ENCODE peak calls at places on chromosomes 16 and 17, in nine cellular contexts. One of them, this sample, is unnamed.

GRCh38 chr17:31466096-31466495 is 74.6 kb downstream of the RAB11FIP4 start:
- DNase-seq in stimulated activated CD8-positive, alpha-beta memory T cell treated with anti-CD3 and anti-CD28 coated beads, Interleukin-4, amount 100 ng/mL, for 24 hours: no peak
- DNase-seq in smooth muscle cell of the brain vasculature: no peak
- DNase-seq in CD4-positive, CD25-positive, alpha-beta regulatory T cell: no peak
- DNase-seq in heart right ventricle: no peak
- DNase-seq in mesendoderm: peak
- DNase-seq in GM04504: no peak
- DNase-seq in activated naive CD4-positive, alpha-beta T cell treated with anti-CD3 and anti-CD28 coated beads for 36 hours: no peak
- DNase-seq in epithelial cell of esophagus: no peak
- DNase-seq in this sample: no peak

GRCh38 chr16:69494993-69495392 is 70.6 kb downstream of the CYB5B start:
- DNase-seq in stimulated activated CD8-positive, alpha-beta memory T cell treated with anti-CD3 and anti-CD28 coated beads, Interleukin-4, amount 100 ng/mL, for 24 hours: no peak
- DNase-seq in smooth muscle cell of the brain vasculature: no peak
- DNase-seq in CD4-positive, CD25-positive, alpha-beta regulatory T cell: no peak
- DNase-seq in heart right ventricle: no peak
- DNase-seq in mesendoderm: peak
- DNase-seq in GM04504: no peak
- DNase-seq in activated naive CD4-positive, alpha-beta T cell treated with anti-CD3 and anti-CD28 coated beads for 36 hours: peak
- DNase-seq in epithelial cell of esophagus: peak
- DNase-seq in this sample: no peak

GRCh38 chr17:82164853-82165252 is 47.8 kb downstream of the CCDC57 start:
- DNase-seq in stimulated activated CD8-positive, alpha-beta memory T cell treated with anti-CD3 and anti-CD28 coated beads, Interleukin-4, amount 100 ng/mL, for 24 hours: no peak
- DNase-seq in smooth muscle cell of the brain vasculature: no peak
- DNase-seq in CD4-positive, CD25-positive, alpha-beta regulatory T cell: no peak
- DNase-seq in heart right ventricle: no peak
- DNase-seq in mesendoderm: no peak
- DNase-seq in GM04504: no peak
- DNase-seq in activated naive CD4-positive, alpha-beta T cell treated with anti-CD3 and anti-CD28 coated beads for 36 hours: no peak
- DNase-seq in epithelial cell of esophagus: no peak
- DNase-seq in this sample: no peak

GRCh38 chr17:2549392-2550211 is 37.9 kb upstream of the METTL16 start:
- DNase-seq in stimulated activated CD8-positive, alpha-beta memory T cell treated with anti-CD3 and anti-CD28 coated beads, Interleukin-4, amount 100 ng/mL, for 24 hours: no peak
- DNase-seq in smooth muscle cell of the brain vasculature: no peak
- DNase-seq in CD4-positive, CD25-positive, alpha-beta regulatory T cell: no peak
- DNase-seq in heart right ventricle: no peak
- DNase-seq in mesendoderm: peak
- DNase-seq in GM04504: no peak
- DNase-seq in activated naive CD4-positive, alpha-beta T cell treated with anti-CD3 and anti-CD28 coated beads for 36 hours: no peak
- DNase-seq in epithelial cell of esophagus: peak
- DNase-seq in this sample: no peak

GRCh38 chr17:80586464-80587228 is 42.0 kb downstream of the RPTOR start:
- DNase-seq in stimulated activated CD8-positive, alpha-beta memory T cell treated with anti-CD3 and anti-CD28 coated beads, Interleukin-4, amount 100 ng/mL, for 24 hours: no peak
- DNase-seq in smooth muscle cell of the brain vasculature: peak
- DNase-seq in CD4-positive, CD25-positive, alpha-beta regulatory T cell: no peak
- DNase-seq in heart right ventricle: no peak
- DNase-seq in mesendoderm: no peak
- DNase-seq in GM04504: no peak
- DNase-seq in activated naive CD4-positive, alpha-beta T cell treated with anti-CD3 and anti-CD28 coated beads for 36 hours: no peak
- DNase-seq in epithelial cell of esophagus: no peak
- DNase-seq in this sample: no peak

GRCh38 chr17:75084039-75084660 is 3.6 kb upstream of the SLC16A5 start:
- DNase-seq in stimulated activated CD8-positive, alpha-beta memory T cell treated with anti-CD3 and anti-CD28 coated beads, Interleukin-4, amount 100 ng/mL, for 24 hours: no peak
- DNase-seq in smooth muscle cell of the brain vasculature: peak
- DNase-seq in CD4-positive, CD25-positive, alpha-beta regulatory T cell: no peak
- DNase-seq in heart right ventricle: no peak
- DNase-seq in mesendoderm: peak
- DNase-seq in GM04504: no peak
- DNase-seq in activated naive CD4-positive, alpha-beta T cell treated with anti-CD3 and anti-CD28 coated beads for 36 hours: peak
- DNase-seq in epithelial cell of esophagus: no peak
- DNase-seq in this sample: no peak

GRCh38 chr17:33137411-33137810 is 145.8 kb downstream of the SPACA3 start:
- DNase-seq in stimulated activated CD8-positive, alpha-beta memory T cell treated with anti-CD3 and anti-CD28 coated beads, Interleukin-4, amount 100 ng/mL, for 24 hours: no peak
- DNase-seq in smooth muscle cell of the brain vasculature: no peak
- DNase-seq in CD4-positive, CD25-positive, alpha-beta regulatory T cell: no peak
- DNase-seq in heart right ventricle: no peak
- DNase-seq in mesendoderm: no peak
- DNase-seq in GM04504: no peak
- DNase-seq in activated naive CD4-positive, alpha-beta T cell treated with anti-CD3 and anti-CD28 coated beads for 36 hours: no peak
- DNase-seq in epithelial cell of esophagus: no peak
- DNase-seq in this sample: no peak

GRCh38 chr17:16583781-16584180 is 14.8 kb upstream of the ZNF287 start:
- DNase-seq in stimulated activated CD8-positive, alpha-beta memory T cell treated with anti-CD3 and anti-CD28 coated beads, Interleukin-4, amount 100 ng/mL, for 24 hours: no peak
- DNase-seq in smooth muscle cell of the brain vasculature: no peak
- DNase-seq in CD4-positive, CD25-positive, alpha-beta regulatory T cell: no peak
- DNase-seq in heart right ventricle: no peak
- DNase-seq in mesendoderm: no peak
- DNase-seq in GM04504: no peak
- DNase-seq in activated naive CD4-positive, alpha-beta T cell treated with anti-CD3 and anti-CD28 coated beads for 36 hours: peak
- DNase-seq in epithelial cell of esophagus: no peak
- DNase-seq in this sample: no peak

GRCh38 chr16:56975714-56976113 is 13.6 kb upstream of the NLRC5 start:
- DNase-seq in stimulated activated CD8-positive, alpha-beta memory T cell treated with anti-CD3 and anti-CD28 coated beads, Interleukin-4, amount 100 ng/mL, for 24 hours: no peak
- DNase-seq in smooth muscle cell of the brain vasculature: no peak
- DNase-seq in CD4-positive, CD25-positive, alpha-beta regulatory T cell: no peak
- DNase-seq in heart right ventricle: no peak
- DNase-seq in mesendoderm: no peak
- DNase-seq in GM04504: no peak
- DNase-seq in activated naive CD4-positive, alpha-beta T cell treated with anti-CD3 and anti-CD28 coated beads for 36 hours: no peak
- DNase-seq in epithelial cell of esophagus: no peak
- DNase-seq in this sample: no peak

GRCh38 chr17:27354491-27355081 is 60.7 kb downstream of the WSB1 start:
- DNase-seq in stimulated activated CD8-positive, alpha-beta memory T cell treated with anti-CD3 and anti-CD28 coated beads, Interleukin-4, amount 100 ng/mL, for 24 hours: no peak
- DNase-seq in smooth muscle cell of the brain vasculature: no peak
- DNase-seq in CD4-positive, CD25-positive, alpha-beta regulatory T cell: no peak
- DNase-seq in heart right ventricle: no peak
- DNase-seq in mesendoderm: peak
- DNase-seq in GM04504: no peak
- DNase-seq in activated naive CD4-positive, alpha-beta T cell treated with anti-CD3 and anti-CD28 coated beads for 36 hours: peak
- DNase-seq in epithelial cell of esophagus: peak
- DNase-seq in this sample: no peak

GRCh38 chr17:29112780-29113295 is 67.4 kb downstream of the MYO18A start:
- DNase-seq in stimulated activated CD8-positive, alpha-beta memory T cell treated with anti-CD3 and anti-CD28 coated beads, Interleukin-4, amount 100 ng/mL, for 24 hours: no peak
- DNase-seq in smooth muscle cell of the brain vasculature: no peak
- DNase-seq in CD4-positive, CD25-positive, alpha-beta regulatory T cell: no peak
- DNase-seq in heart right ventricle: peak
- DNase-seq in mesendoderm: no peak
- DNase-seq in GM04504: no peak
- DNase-seq in activated naive CD4-positive, alpha-beta T cell treated with anti-CD3 and anti-CD28 coated beads for 36 hours: no peak
- DNase-seq in epithelial cell of esophagus: no peak
- DNase-seq in this sample: no peak

GRCh38 chr16:88747588-88748301 is 37.3 kb downstream of the PIEZO1 start:
- DNase-seq in stimulated activated CD8-positive, alpha-beta memory T cell treated with anti-CD3 and anti-CD28 coated beads, Interleukin-4, amount 100 ng/mL, for 24 hours: peak
- DNase-seq in smooth muscle cell of the brain vasculature: no peak
- DNase-seq in CD4-positive, CD25-positive, alpha-beta regulatory T cell: peak
- DNase-seq in heart right ventricle: no peak
- DNase-seq in mesendoderm: peak
- DNase-seq in GM04504: no peak
- DNase-seq in activated naive CD4-positive, alpha-beta T cell treated with anti-CD3 and anti-CD28 coated beads for 36 hours: peak
- DNase-seq in epithelial cell of esophagus: peak
- DNase-seq in this sample: peak

GRCh38 chr17:64148017-64148631 is 18.2 kb upstream of the ERN1 start:
- DNase-seq in stimulated activated CD8-positive, alpha-beta memory T cell treated with anti-CD3 and anti-CD28 coated beads, Interleukin-4, amount 100 ng/mL, for 24 hours: no peak
- DNase-seq in smooth muscle cell of the brain vasculature: no peak
- DNase-seq in CD4-positive, CD25-positive, alpha-beta regulatory T cell: no peak
- DNase-seq in heart right ventricle: peak
- DNase-seq in mesendoderm: peak
- DNase-seq in GM04504: no peak
- DNase-seq in activated naive CD4-positive, alpha-beta T cell treated with anti-CD3 and anti-CD28 coated beads for 36 hours: no peak
- DNase-seq in epithelial cell of esophagus: no peak
- DNase-seq in this sample: no peak

GRCh38 chr16:62225675-62226074 is 189.4 kb upstream of the CDH8 start:
- DNase-seq in stimulated activated CD8-positive, alpha-beta memory T cell treated with anti-CD3 and anti-CD28 coated beads, Interleukin-4, amount 100 ng/mL, for 24 hours: no peak
- DNase-seq in smooth muscle cell of the brain vasculature: no peak
- DNase-seq in CD4-positive, CD25-positive, alpha-beta regulatory T cell: no peak
- DNase-seq in heart right ventricle: peak
- DNase-seq in mesendoderm: peak
- DNase-seq in GM04504: no peak
- DNase-seq in activated naive CD4-positive, alpha-beta T cell treated with anti-CD3 and anti-CD28 coated beads for 36 hours: peak
- DNase-seq in epithelial cell of esophagus: peak
- DNase-seq in this sample: peak

GRCh38 chr16:75208861-75209505 is 2.0 kb upstream of the CTRB2 start:
- DNase-seq in stimulated activated CD8-positive, alpha-beta memory T cell treated with anti-CD3 and anti-CD28 coated beads, Interleukin-4, amount 100 ng/mL, for 24 hours: no peak
- DNase-seq in smooth muscle cell of the brain vasculature: no peak
- DNase-seq in CD4-positive, CD25-positive, alpha-beta regulatory T cell: no peak
- DNase-seq in heart right ventricle: no peak
- DNase-seq in mesendoderm: no peak
- DNase-seq in GM04504: no peak
- DNase-seq in activated naive CD4-positive, alpha-beta T cell treated with anti-CD3 and anti-CD28 coated beads for 36 hours: no peak
- DNase-seq in epithelial cell of esophagus: no peak
- DNase-seq in this sample: no peak

GRCh38 chr16:24700549-24701392 is 28.7 kb upstream of the TNRC6A start:
- DNase-seq in stimulated activated CD8-positive, alpha-beta memory T cell treated with anti-CD3 and anti-CD28 coated beads, Interleukin-4, amount 100 ng/mL, for 24 hours: no peak
- DNase-seq in smooth muscle cell of the brain vasculature: peak
- DNase-seq in CD4-positive, CD25-positive, alpha-beta regulatory T cell: no peak
- DNase-seq in heart right ventricle: peak
- DNase-seq in mesendoderm: peak
- DNase-seq in GM04504: peak
- DNase-seq in activated naive CD4-positive, alpha-beta T cell treated with anti-CD3 and anti-CD28 coated beads for 36 hours: no peak
- DNase-seq in epithelial cell of esophagus: peak
- DNase-seq in this sample: no peak

GRCh38 chr17:38511126-38512108 is 83.2 kb downstream of the ARHGAP23 start:
- DNase-seq in stimulated activated CD8-positive, alpha-beta memory T cell treated with anti-CD3 and anti-CD28 coated beads, Interleukin-4, amount 100 ng/mL, for 24 hours: no peak
- DNase-seq in smooth muscle cell of the brain vasculature: no peak
- DNase-seq in CD4-positive, CD25-positive, alpha-beta regulatory T cell: no peak
- DNase-seq in heart right ventricle: no peak
- DNase-seq in mesendoderm: peak
- DNase-seq in GM04504: peak
- DNase-seq in activated naive CD4-positive, alpha-beta T cell treated with anti-CD3 and anti-CD28 coated beads for 36 hours: no peak
- DNase-seq in epithelial cell of esophagus: peak
- DNase-seq in this sample: no peak

GRCh38 chr16:67847064-67847861 is at the start of gene CENPT:
- DNase-seq in stimulated activated CD8-positive, alpha-beta memory T cell treated with anti-CD3 and anti-CD28 coated beads, Interleukin-4, amount 100 ng/mL, for 24 hours: no peak
- DNase-seq in smooth muscle cell of the brain vasculature: no peak
- DNase-seq in CD4-positive, CD25-positive, alpha-beta regulatory T cell: no peak
- DNase-seq in heart right ventricle: peak
- DNase-seq in mesendoderm: peak
- DNase-seq in GM04504: no peak
- DNase-seq in activated naive CD4-positive, alpha-beta T cell treated with anti-CD3 and anti-CD28 coated beads for 36 hours: peak
- DNase-seq in epithelial cell of esophagus: peak
- DNase-seq in this sample: peak

GRCh38 chr16:85220125-85220839 is 108.0 kb upstream of the CIBAR2 start:
- DNase-seq in stimulated activated CD8-positive, alpha-beta memory T cell treated with anti-CD3 and anti-CD28 coated beads, Interleukin-4, amount 100 ng/mL, for 24 hours: no peak
- DNase-seq in smooth muscle cell of the brain vasculature: peak
- DNase-seq in CD4-positive, CD25-positive, alpha-beta regulatory T cell: no peak
- DNase-seq in heart right ventricle: peak
- DNase-seq in mesendoderm: no peak
- DNase-seq in GM04504: peak
- DNase-seq in activated naive CD4-positive, alpha-beta T cell treated with anti-CD3 and anti-CD28 coated beads for 36 hours: no peak
- DNase-seq in epithelial cell of esophagus: peak
- DNase-seq in this sample: no peak

GRCh38 chr17:41919840-41920579 is 1.3 kb upstream of the ACLY start:
- DNase-seq in stimulated activated CD8-positive, alpha-beta memory T cell treated with anti-CD3 and anti-CD28 coated beads, Interleukin-4, amount 100 ng/mL, for 24 hours: no peak
- DNase-seq in smooth muscle cell of the brain vasculature: no peak
- DNase-seq in CD4-positive, CD25-positive, alpha-beta regulatory T cell: no peak
- DNase-seq in heart right ventricle: no peak
- DNase-seq in mesendoderm: peak
- DNase-seq in GM04504: no peak
- DNase-seq in activated naive CD4-positive, alpha-beta T cell treated with anti-CD3 and anti-CD28 coated beads for 36 hours: no peak
- DNase-seq in epithelial cell of esophagus: peak
- DNase-seq in this sample: no peak

GRCh38 chr16:85641305-85641704 is 28.2 kb downstream of the GSE1 start:
- DNase-seq in stimulated activated CD8-positive, alpha-beta memory T cell treated with anti-CD3 and anti-CD28 coated beads, Interleukin-4, amount 100 ng/mL, for 24 hours: no peak
- DNase-seq in smooth muscle cell of the brain vasculature: no peak
- DNase-seq in CD4-positive, CD25-positive, alpha-beta regulatory T cell: no peak
- DNase-seq in heart right ventricle: no peak
- DNase-seq in mesendoderm: no peak
- DNase-seq in GM04504: no peak
- DNase-seq in activated naive CD4-positive, alpha-beta T cell treated with anti-CD3 and anti-CD28 coated beads for 36 hours: no peak
- DNase-seq in epithelial cell of esophagus: no peak
- DNase-seq in this sample: no peak

GRCh38 chr17:40493697-40494096 is 7.7 kb downstream of the TNS4 start:
- DNase-seq in stimulated activated CD8-positive, alpha-beta memory T cell treated with anti-CD3 and anti-CD28 coated beads, Interleukin-4, amount 100 ng/mL, for 24 hours: no peak
- DNase-seq in smooth muscle cell of the brain vasculature: no peak
- DNase-seq in CD4-positive, CD25-positive, alpha-beta regulatory T cell: no peak
- DNase-seq in heart right ventricle: no peak
- DNase-seq in mesendoderm: no peak
- DNase-seq in GM04504: no peak
- DNase-seq in activated naive CD4-positive, alpha-beta T cell treated with anti-CD3 and anti-CD28 coated beads for 36 hours: no peak
- DNase-seq in epithelial cell of esophagus: peak
- DNase-seq in this sample: no peak

This sample was measured in GM12891.